ENCODE peak calls at places on chromosomes 1 and 21, in seven cellular contexts. P is esophagus muscularis mucosa; N is A172; O is cardiac muscle cell; Q is activated naive CD4-positive, alpha-beta T cell; I is effector CD4-positive, alpha-beta T cell; J is fibroblast of lung. B is an unnamed sample.
A peak's percentile ranks its signal among the peaks of the same experiment; 100 is the strongest.

GRCh38 chr1:55245781-55246180 is 30.6 kb upstream of the USP24 start:
- DNase-seq in P (no peak), N (no peak), O (no peak), Q (no peak), I (no peak), J (no peak), B (peak; percentile 23)

GRCh38 chr1:203628185-203628996 is 1.8 kb downstream of the ATP2B4 start:
- DNase-seq in P (no peak), N (peak; percentile 65), O (peak; percentile 72), Q (no peak), I (no peak), J (peak; percentile 63), B (no peak)

GRCh38 chr1:43666608-43667007 is 16.7 kb downstream of the KDM4A start:
- DNase-seq in P (no peak), N (no peak), O (no peak), Q (no peak), I (no peak), J (no peak), B (no peak)

GRCh38 chr1:174692313-174692712 is 244.5 kb downstream of the GPR52 start:
- DNase-seq in P (no peak), N (peak; percentile 40), O (no peak), Q (no peak), I (no peak), J (peak; percentile 41), B (no peak)

GRCh38 chr21:16169102-16169511 is 439.3 kb downstream of the USP25 start:
- DNase-seq in P (no peak), N (peak; percentile 18), O (no peak), Q (no peak), I (no peak), J (peak; percentile 63), B (no peak)

GRCh38 chr1:58583496-58583895 is 6.4 kb upstream of the TACSTD2 start:
- DNase-seq in P (no peak), N (no peak), O (no peak), Q (no peak), I (no peak), J (no peak), B (no peak)

GRCh38 chr1:153538315-153538821 is 2.4 kb downstream of the S100A5 start:
- DNase-seq in P (no peak), N (no peak), O (peak; percentile 51), Q (no peak), I (no peak), J (no peak), B (peak; percentile 31)

GRCh38 chr1:221268295-221268694 is 389.1 kb downstream of the HLX start:
- DNase-seq in P (no peak), N (peak; percentile 74), O (no peak), Q (no peak), I (no peak), J (peak; percentile 92), B (no peak)

GRCh38 chr21:43818685-43819084 is 29.3 kb downstream of the RRP1 start:
- DNase-seq in P (no peak), N (no peak), O (no peak), Q (no peak), I (no peak), J (no peak), B (no peak)

GRCh38 chr21:37503848-37504467 is 137.4 kb downstream of the DYRK1A start:
- DNase-seq in P (no peak), N (peak; percentile 73), O (no peak), Q (no peak), I (no peak), J (peak; percentile 74), B (no peak)

GRCh38 chr21:36699026-36699545 is at the start of gene SIM2:
- DNase-seq in P (no peak), N (no peak), O (peak; percentile 61), Q (no peak), I (no peak), J (no peak), B (no peak)

GRCh38 chr1:145961109-145961424 is 3.2 kb upstream of the LIX1L start:
- DNase-seq in P (no peak), N (no peak), O (no peak), Q (no peak), I (no peak), J (no peak), B (no peak)

GRCh38 chr1:234583755-234584430 is 26.1 kb downstream of the IRF2BP2 start:
- DNase-seq in P (peak; percentile 91), N (no peak), O (no peak), Q (no peak), I (no peak), J (no peak), B (peak; percentile 88)

GRCh38 chr1:100936194-100936967 is 40.5 kb downstream of the SLC30A7 start:
- DNase-seq in P (no peak), N (no peak), O (no peak), Q (no peak), I (no peak), J (no peak), B (no peak)

GRCh38 chr1:27382950-27383627 is at the start of gene CD164L2:
- DNase-seq in P (no peak), N (no peak), O (peak; percentile 39), Q (no peak), I (no peak), J (no peak), B (no peak)

GRCh38 chr1:117066367-117066766 is 6.2 kb downstream of the TTF2 start:
- DNase-seq in P (no peak), N (no peak), O (no peak), Q (no peak), I (no peak), J (no peak), B (no peak)

GRCh38 chr1:1889847-1890505 is 911 bp downstream of the GNB1 start:
- DNase-seq in P (no peak), N (peak; percentile 16), O (peak; percentile 53), Q (no peak), I (peak; percentile 25), J (peak; percentile 40), B (peak; percentile 65)

GRCh38 chr1:117059334-117059677 is 820 bp upstream of the TTF2 start:
- DNase-seq in P (peak; percentile 90), N (peak; percentile 43), O (no peak), Q (peak; percentile 17), I (peak; percentile 53), J (no peak), B (peak; percentile 75)

GRCh38 chr1:226868726-226869125 is 1.7 kb upstream of the PSEN2 start:
- DNase-seq in P (no peak), N (no peak), O (no peak), Q (no peak), I (no peak), J (no peak), B (no peak)

GRCh38 chr1:72623299-72623708 is 341.0 kb upstream of the NEGR1 start:
- DNase-seq in P (no peak), N (peak; percentile 14), O (peak; percentile 50), Q (no peak), I (no peak), J (peak; percentile 64), B (peak; percentile 2)

GRCh38 chr1:174818951-174819350 is 180.8 kb upstream of the CACYBP start:
- DNase-seq in P (no peak), N (peak; percentile 70), O (no peak), Q (no peak), I (no peak), J (no peak), B (peak; percentile 4)

GRCh38 chr1:33012165-33012564 is 24.5 kb downstream of the AK2 start:
- DNase-seq in P (no peak), N (no peak), O (no peak), Q (no peak), I (no peak), J (no peak), B (no peak)

GRCh38 chr1:70895531-70895930 is 152.1 kb downstream of the PTGER3 start:
- DNase-seq in P (no peak), N (no peak), O (no peak), Q (no peak), I (no peak), J (no peak), B (no peak)

GRCh38 chr1:22228505-22228911 is 85.6 kb upstream of the WNT4 start:
- DNase-seq in P (no peak), N (no peak), O (no peak), Q (no peak), I (no peak), J (no peak), B (no peak)

GRCh38 chr1:1264868-1265272 is 8.8 kb downstream of the UBE2J2 start:
- DNase-seq in P (no peak), N (peak; percentile 93), O (no peak), Q (no peak), I (no peak), J (peak; percentile 97), B (peak; percentile 25)

GRCh38 chr1:217889401-217889800 is 258.3 kb downstream of the SPATA17 start:
- DNase-seq in P (no peak), N (no peak), O (peak; percentile 49), Q (no peak), I (no peak), J (peak; percentile 20), B (peak; percentile 3)

GRCh38 chr1:54548389-54549044 is 489 bp downstream of the ACOT11 start:
- DNase-seq in P (no peak), N (no peak), O (peak; percentile 58), Q (no peak), I (no peak), J (no peak), B (no peak)

GRCh38 chr1:230518511-230518910 is 92.4 kb upstream of the PGBD5 start:
- DNase-seq in P (no peak), N (no peak), O (no peak), Q (no peak), I (no peak), J (no peak), B (no peak)

GRCh38 chr1:36115200-36115669 is 9.8 kb downstream of the COL8A2 start:
- DNase-seq in P (no peak), N (peak; percentile 45), O (no peak), Q (no peak), I (no peak), J (peak; percentile 56), B (no peak)

GRCh38 chr1:11537380-11537764 is 58.4 kb downstream of the DISP3 start:
- DNase-seq in P (no peak), N (no peak), O (no peak), Q (no peak), I (no peak), J (no peak), B (no peak)

B was measured in erythroblast.